ENCODE peak calls at places on chromosomes 11 and 22, in ten cellular contexts. M, P, J, A, Y, U, C, L, F and H are unnamed samples.

GRCh38 chr11:122207505-122207904 is 91.5 kb upstream of the BLID start:
- DNase-seq in U (no peak), M (no peak), C (no peak), F (no peak), J (no peak), A (no peak), P (no peak), L (no peak), Y (no peak), H (no peak)

GRCh38 chr22:20641919-20642579 is 131.9 kb upstream of the SERPIND1 start:
- DNase-seq in J (no peak), L (no peak), Y (no peak), U (no peak), F (no peak), P (no peak), A (no peak), C (no peak), M (no peak), H (no peak)

GRCh38 chr22:25447689-25448434 is 116.6 kb upstream of the GRK3 start:
- DNase-seq in U (peak), J (peak), F (peak), L (peak), Y (peak), P (peak), C (peak), M (peak), A (peak), H (peak)

GRCh38 chr22:45602824-45603301 is 68.8 kb upstream of the ATXN10 start:
- DNase-seq in M (no peak), Y (no peak), L (no peak), U (no peak), A (no peak), C (no peak), P (no peak), F (no peak), J (no peak), H (no peak)

GRCh38 chr22:41822289-41823057 is 10.4 kb upstream of the SREBF2 start:
- DNase-seq in L (peak), U (peak), C (peak), M (peak), Y (no peak), A (no peak), J (no peak), P (no peak), F (peak), H (peak)

GRCh38 chr11:117314840-117315239 is 1.2 kb downstream of the BACE1 start:
- DNase-seq in L (no peak), P (no peak), F (no peak), J (no peak), A (no peak), U (no peak), C (no peak), M (no peak), Y (no peak), H (no peak)

GRCh38 chr11:112748713-112749481 is 212.3 kb upstream of the NCAM1 start:
- DNase-seq in J (no peak), U (no peak), L (no peak), P (no peak), C (peak), Y (no peak), A (no peak), M (no peak), F (no peak), H (no peak)

GRCh38 chr11:45654242-45654641 is 11.2 kb downstream of the CHST1 start:
- DNase-seq in U (no peak), M (no peak), A (no peak), C (no peak), J (no peak), L (no peak), P (no peak), Y (peak), F (no peak), H (peak)

GRCh38 chr11:76233936-76234703 is 27.8 kb upstream of the WNT11 start:
- DNase-seq in C (no peak), M (no peak), F (peak), A (peak), U (peak), L (no peak), Y (peak), J (no peak), P (no peak), H (peak)

GRCh38 chr11:118086913-118087768 is at the start of gene SMIM35:
- DNase-seq in L (peak), F (no peak), J (no peak), M (no peak), U (no peak), Y (no peak), C (no peak), A (no peak), P (no peak), H (peak)

GRCh38 chr11:34075178-34075820 is 23.8 kb downstream of the CAPRIN1 start:
- DNase-seq in L (no peak), F (no peak), U (peak), C (no peak), A (no peak), P (no peak), J (no peak), M (no peak), Y (no peak), H (no peak)

GRCh38 chr22:39180566-39180965 is 28.1 kb upstream of the CBX7 start:
- DNase-seq in P (no peak), F (no peak), C (peak), J (no peak), A (no peak), L (no peak), U (no peak), M (no peak), Y (no peak), H (no peak)

GRCh38 chr11:28152743-28153142 is 44.6 kb downstream of the METTL15 start:
- DNase-seq in M (no peak), L (no peak), F (no peak), J (no peak), P (no peak), U (no peak), C (no peak), A (no peak), Y (no peak), H (no peak)

GRCh38 chr22:31082606-31083376 is 1.7 kb downstream of the SMTN start:
- DNase-seq in L (peak), A (peak), P (no peak), U (peak), J (peak), M (no peak), Y (peak), F (no peak), C (peak), H (no peak)

GRCh38 chr11:71443736-71444410 is 4.3 kb downstream of the DHCR7 start:
- DNase-seq in L (no peak), J (no peak), P (no peak), C (no peak), M (no peak), F (no peak), A (peak), Y (no peak), U (no peak), H (no peak)

GRCh38 chr22:45212992-45213751 is 27.5 kb downstream of the KIAA0930 start:
- DNase-seq in F (no peak), J (peak), Y (no peak), C (no peak), L (no peak), M (no peak), U (peak), P (no peak), A (peak), H (peak)

GRCh38 chr22:17846326-17846992 is 72.2 kb upstream of the BID start:
- DNase-seq in Y (no peak), U (no peak), A (no peak), M (no peak), J (no peak), P (no peak), C (no peak), F (no peak), L (no peak), H (no peak)

GRCh38 chr11:6695377-6695776 is 12.2 kb upstream of the MRPL17 start:
- DNase-seq in L (no peak), F (no peak), U (peak), C (no peak), Y (no peak), A (no peak), M (no peak), P (no peak), J (no peak), H (no peak)

GRCh38 chr11:73229321-73230275 is 11.5 kb downstream of the P2RY2 start:
- DNase-seq in F (no peak), P (no peak), U (no peak), L (no peak), C (no peak), A (peak), Y (no peak), J (no peak), M (no peak), H (no peak)

GRCh38 chr22:43862074-43862881 is at the start of gene SULT4A1:
- DNase-seq in P (no peak), C (peak), U (no peak), Y (no peak), A (peak), J (peak), M (no peak), L (peak), F (no peak), H (no peak)

GRCh38 chr22:44611880-44612496 is 90.0 kb upstream of the PRR5 start:
- DNase-seq in P (no peak), C (no peak), A (no peak), U (no peak), J (no peak), F (no peak), L (no peak), Y (no peak), M (no peak), H (no peak)

GRCh38 chr22:26550498-26551033 is 38.3 kb upstream of the TFIP11 start:
- DNase-seq in J (no peak), M (no peak), C (no peak), A (no peak), P (no peak), Y (no peak), F (no peak), U (peak), L (no peak), H (peak)

GRCh38 chr11:113394919-113395318 is 7.3 kb downstream of the ANKK1 start:
- DNase-seq in L (no peak), P (no peak), J (no peak), F (no peak), U (no peak), M (no peak), A (no peak), Y (no peak), C (no peak), H (no peak)

GRCh38 chr22:27686534-27686933 is 115.0 kb downstream of the MN1 start:
- DNase-seq in L (no peak), U (peak), F (no peak), C (no peak), P (no peak), Y (no peak), A (peak), J (peak), M (no peak), H (peak)

GRCh38 chr11:56848105-56848809 is 99.8 kb upstream of the OR9G4 start:
- DNase-seq in F (no peak), P (no peak), A (no peak), J (no peak), M (no peak), U (no peak), Y (no peak), C (no peak), L (no peak), H (no peak)

GRCh38 chr11:121235057-121235456 is 57.5 kb upstream of the SC5D start:
- DNase-seq in P (no peak), F (no peak), A (no peak), Y (no peak), C (no peak), U (no peak), L (no peak), M (no peak), J (no peak), H (no peak)

GRCh38 chr11:10674440-10674855 is 19.1 kb downstream of the IRAG1 start:
- DNase-seq in J (no peak), L (no peak), A (no peak), C (no peak), U (no peak), F (no peak), P (no peak), M (no peak), Y (no peak), H (peak)

GRCh38 chr11:125428486-125429173 is 67.4 kb downstream of the FEZ1 start:
- DNase-seq in J (no peak), A (no peak), M (no peak), Y (no peak), C (no peak), U (no peak), P (no peak), F (no peak), L (no peak), H (no peak)

GRCh38 chr11:10439924-10440323 is 15.1 kb upstream of the AMPD3 start:
- DNase-seq in M (no peak), J (no peak), P (no peak), C (no peak), F (no peak), U (no peak), L (no peak), Y (no peak), A (no peak), H (no peak)

GRCh38 chr22:49527611-49528419 is 299.9 kb downstream of the BRD1 start:
- DNase-seq in P (no peak), Y (no peak), L (no peak), U (no peak), C (no peak), A (no peak), J (no peak), F (no peak), M (no peak), H (no peak)